ENCODE peak calls at places on chromosomes 3 and 15, in four cellular contexts. Y is astrocyte, R is kidney epithelial cell, V is stomach. I is an unnamed sample. For H3K36me3, the result is how much of the 10 kb centered on the place peaks cover.

GRCh38 chr15:49964071-49964470 is 155.0 kb downstream of the ATP8B4 start:
- DNase-seq in R (no peak), V (no peak), Y (no peak), I (no peak)

GRCh38 chr15:92915766-92916435 is 15.8 kb downstream of the CHD2 start:
- DNase-seq in Y (peak), V (no peak), R (no peak), I (no peak)

GRCh38 chr3:155870945-155871745 is 695 bp downstream of the GMPS start:
- DNase-seq in V (peak), R (no peak), Y (no peak), I (peak)

GRCh38 chr15:80260566-80260965 is 8.6 kb upstream of the CTXND1 start:
- DNase-seq in V (no peak), Y (no peak), R (no peak), I (no peak)

GRCh38 chr15:50137330-50137761 is 18.3 kb upstream of the ATP8B4 start:
- DNase-seq in V (no peak), R (peak), Y (peak), I (no peak)

GRCh38 chr3:114144909-114145688 is 33.8 kb downstream of the DRD3 start:
- DNase-seq in Y (peak), V (peak), R (peak), I (peak)

GRCh38 chr15:29569533-29570092 is 252.7 kb downstream of the TJP1 start:
- DNase-seq in V (no peak), Y (no peak), R (no peak), I (no peak)

GRCh38 chr15:74053941-74054529 is 28.3 kb downstream of the GOLGA6A start:
- DNase-seq in Y (peak), R (no peak), V (peak), I (peak)

GRCh38 chr3:38707730-38708129 is 58.2 kb upstream of the SCN5A start:
- DNase-seq in Y (no peak), V (no peak), R (no peak), I (no peak)

GRCh38 chr3:125645613-125646012 is 50.3 kb upstream of the OSBPL11 start:
- DNase-seq in V (no peak), Y (no peak), R (no peak), I (no peak)

GRCh38 chr3:152365766-152366593 is 97.3 kb downstream of the MBNL1 start:
- DNase-seq in Y (peak), V (no peak), R (no peak), I (no peak)

GRCh38 chr3:48974076-48974864 is 15.8 kb upstream of the P4HTM start:
- DNase-seq in R (no peak), Y (no peak), V (no peak), I (no peak)

DNA sequence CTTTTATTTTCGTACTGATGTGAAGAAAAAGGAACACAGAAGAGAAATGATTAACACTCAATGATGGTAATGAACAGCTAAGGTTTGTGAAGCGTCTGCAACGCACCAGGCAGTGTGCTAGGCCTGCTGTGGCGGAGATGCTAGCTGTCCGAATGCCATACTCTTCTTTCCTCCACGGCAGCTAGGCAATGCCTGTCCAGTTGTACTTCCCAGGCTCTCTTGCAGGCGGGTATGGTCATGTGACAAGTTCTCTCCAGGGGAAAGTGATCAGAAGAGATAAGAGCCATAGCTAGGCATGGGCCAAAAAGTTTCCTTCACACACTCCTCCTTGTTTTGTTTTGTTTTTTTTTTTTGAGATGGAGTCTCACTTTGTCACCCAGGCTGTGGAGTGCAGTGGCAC is 6.7 kb downstream of the TADA3 start:
- DNase-seq in R (no peak), V (no peak), Y (no peak), I (no peak)
- H3K36me3 ChIP-seq in R (under half), V (half or more), Y (under half), I (under half)

GRCh38 chr15:66999601-67000000 is 65.8 kb upstream of the SMAD3 start:
- DNase-seq in V (no peak), Y (no peak), R (no peak), I (no peak)
- H3K36me3 ChIP-seq in V (under half), Y (under half), R (under half), I (under half)

GRCh38 chr3:195306359-195306758 is 35.4 kb upstream of the XXYLT1 start:
- DNase-seq in V (no peak), Y (no peak), R (no peak), I (no peak)
- H3K36me3 ChIP-seq in V (under half), Y (under half), R (under half), I (under half)

GRCh38 chr3:172268425-172268824 is 179.8 kb downstream of the GHSR start:
- DNase-seq in Y (no peak), R (no peak), V (no peak), I (no peak)
- H3K36me3 ChIP-seq in Y (half or more), R (under half), V (under half), I (under half)

GRCh38 chr15:66138882-66139281 is 114.7 kb downstream of the MEGF11 start:
- DNase-seq in R (no peak), V (no peak), Y (no peak), I (no peak)
- H3K36me3 ChIP-seq in R (under half), V (under half), Y (under half), I (under half)

GRCh38 chr3:68984011-68984410 is 29.5 kb downstream of the EOGT start:
- DNase-seq in V (no peak), Y (no peak), R (no peak), I (no peak)
- H3K36me3 ChIP-seq in V (half or more), Y (half or more), R (under half), I (under half)

GRCh38 chr3:45003859-45004258 is 22.2 kb upstream of the CLEC3B start:
- DNase-seq in V (no peak), Y (no peak), R (no peak), I (no peak)
- H3K36me3 ChIP-seq in V (half or more), Y (under half), R (under half), I (under half)

DNA sequence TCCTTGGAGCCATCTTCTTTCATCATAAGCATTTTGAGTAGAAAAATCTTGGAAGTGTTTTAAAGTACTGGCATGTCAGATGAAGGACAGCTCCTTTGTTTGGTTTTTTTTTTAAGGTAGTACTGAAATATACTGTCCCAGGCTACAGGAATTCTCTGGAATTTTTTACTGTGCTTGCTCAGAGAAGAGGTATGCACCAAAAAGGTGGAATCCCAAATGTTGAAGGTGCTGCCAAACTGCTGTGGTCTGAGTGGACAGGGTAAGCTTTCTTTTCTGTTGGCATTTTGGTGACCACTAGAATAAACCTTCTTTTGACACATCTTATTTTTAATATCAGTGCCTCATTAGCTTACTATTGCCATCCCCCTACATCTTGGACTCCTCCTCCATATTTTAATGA is 7.2 kb downstream of the GNL3 start:
- DNase-seq in V (no peak), R (no peak), Y (peak), I (no peak)
- H3K36me3 ChIP-seq in V (half or more), R (under half), Y (half or more), I (under half)

DNA sequence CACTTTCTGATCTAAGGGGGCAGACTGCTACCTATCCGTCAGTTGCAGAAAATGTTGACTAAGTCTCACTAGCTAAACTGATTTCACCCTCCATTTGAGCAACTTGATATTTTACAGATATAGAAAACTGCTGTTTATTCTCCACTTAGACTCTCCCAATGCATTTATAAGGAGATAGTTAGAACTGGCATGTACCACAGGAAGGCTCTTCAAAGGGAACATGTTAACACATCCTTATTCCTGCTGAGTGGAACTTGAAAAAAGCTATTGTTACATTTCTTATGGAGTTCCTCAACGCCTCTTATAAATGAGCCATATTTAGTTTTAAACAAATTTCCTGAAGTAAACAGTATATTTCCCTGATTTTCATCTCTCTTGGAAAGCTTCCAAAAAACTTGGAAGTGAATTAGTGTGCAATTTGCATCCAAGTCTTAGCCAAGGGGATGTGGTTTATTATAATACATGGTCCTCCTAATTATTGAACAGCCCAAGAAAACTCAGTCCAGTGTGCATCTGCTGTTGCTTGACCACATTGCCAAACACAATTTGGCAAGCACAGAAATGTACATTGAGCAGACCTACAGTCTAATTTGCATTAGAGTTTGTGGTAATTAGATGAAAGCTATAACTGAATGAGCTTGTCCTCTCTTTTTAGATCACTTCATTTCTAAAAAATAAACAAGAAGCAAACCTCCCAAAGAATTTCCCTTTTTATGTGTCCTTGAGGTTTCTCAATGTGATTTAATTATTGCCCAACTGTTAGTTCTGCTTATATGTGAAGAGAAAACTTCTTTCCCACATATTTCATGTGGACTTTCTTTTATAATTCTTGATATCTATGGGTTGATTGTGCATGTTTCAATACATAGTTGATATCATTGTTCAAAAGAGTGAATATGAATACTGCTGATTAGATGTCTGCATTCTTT is 72.6 kb upstream of the DPH6 start:
- DNase-seq in Y (peak), V (no peak), R (no peak), I (no peak)
- H3K36me3 ChIP-seq in Y (under half), V (under half), R (under half), I (under half)

I was measured in lung.